ENCODE peak calls at places on chromosomes 11 and 22, in five cellular contexts. L is mammary epithelial cell, K is iPS DF 6.9, A is WERI-Rb-1, M is PC-3. T is an unnamed sample.

GRCh38 chr11:70549386-70549785 is 151.1 kb downstream of the CTTN start:
- DNase-seq in A (no peak), L (no peak), M (no peak), K (no peak), T (no peak)

GRCh38 chr11:58060939-58061672 is 30.4 kb downstream of the OR6Q1 start:
- DNase-seq in K (no peak), L (peak), A (no peak), M (peak), T (no peak)

GRCh38 chr22:42685941-42686666 is 34.6 kb downstream of the A4GALT start:
- DNase-seq in K (no peak), L (no peak), M (no peak), A (no peak), T (no peak)

GRCh38 chr11:14336507-14337503 is 22.2 kb downstream of the RRAS2 start:
- DNase-seq in A (no peak), K (no peak), L (peak), M (peak), T (peak)

GRCh38 chr22:21622624-21623401 is 7.0 kb downstream of the YDJC start:
- DNase-seq in A (no peak), K (no peak), L (no peak), M (no peak), T (no peak)

GRCh38 chr11:334264-335033 is 13.8 kb upstream of the IFITM3 start:
- DNase-seq in A (no peak), K (no peak), L (no peak), M (no peak), T (no peak)

GRCh38 chr11:68997995-68998348 is 15.1 kb downstream of the MRGPRF start:
- DNase-seq in L (no peak), M (no peak), A (no peak), K (no peak), T (no peak)

GRCh38 chr22:29700949-29701927 is 18.6 kb upstream of the CABP7 start:
- DNase-seq in A (peak), L (no peak), K (no peak), M (peak), T (no peak)

GRCh38 chr11:59943996-59944395 is 5.8 kb downstream of the OOSP1 start:
- DNase-seq in K (no peak), L (no peak), M (peak), A (no peak), T (no peak)

DNA sequence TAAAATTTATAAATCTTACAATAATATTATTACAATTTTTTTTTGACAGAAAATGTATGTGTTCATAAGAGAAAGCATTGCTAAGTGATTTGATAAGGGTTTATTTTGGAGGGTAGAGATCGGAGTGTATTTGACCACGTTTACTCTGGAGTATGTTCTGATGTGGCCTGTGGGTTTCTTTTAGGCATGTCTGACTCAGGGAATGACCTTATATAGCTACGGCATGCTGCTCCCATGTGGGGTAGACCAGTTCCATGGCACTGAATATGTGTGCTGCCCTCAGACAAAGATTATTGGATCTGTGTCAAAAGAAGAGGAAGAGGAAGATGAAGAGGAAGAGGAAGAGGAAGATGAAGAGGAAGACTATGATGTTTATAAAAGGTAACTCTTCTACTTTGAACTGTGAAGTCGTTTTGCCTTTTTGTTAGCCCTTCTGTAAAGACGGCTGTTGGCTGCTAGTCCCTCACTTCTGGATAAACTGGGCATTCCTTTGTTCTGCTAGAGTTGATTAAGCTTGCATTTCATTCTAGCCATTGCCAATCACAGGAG is 38.1 kb upstream of the ST14 start:
- DNase-seq in M (no peak), A (no peak), L (peak), K (no peak), T (no peak)
- H3K27ac ChIP-seq in M (no peak), A (no peak), L (no peak), K (no peak), T (peak)

GRCh38 chr11:35393093-35393492 is 26.3 kb downstream of the SLC1A2 start:
- DNase-seq in K (no peak), L (no peak), A (no peak), M (no peak), T (no peak)
- H3K27ac ChIP-seq in K (no peak), L (no peak), A (no peak), M (no peak), T (no peak)

GRCh38 chr11:76283190-76283589 is 76.9 kb upstream of the WNT11 start:
- DNase-seq in K (no peak), L (no peak), M (no peak), A (no peak), T (no peak)

GRCh38 chr11:76282106-76282630 is 75.9 kb upstream of the WNT11 start:
- DNase-seq in K (no peak), A (no peak), L (no peak), M (no peak), T (no peak)

GRCh38 chr11:76285397-76285796 is 79.1 kb upstream of the WNT11 start:
- DNase-seq in L (no peak), K (no peak), M (no peak), A (no peak), T (no peak)

GRCh38 chr11:76282786-76283185 is 76.5 kb upstream of the WNT11 start:
- DNase-seq in L (no peak), A (no peak), M (no peak), K (no peak), T (no peak)

DNA sequence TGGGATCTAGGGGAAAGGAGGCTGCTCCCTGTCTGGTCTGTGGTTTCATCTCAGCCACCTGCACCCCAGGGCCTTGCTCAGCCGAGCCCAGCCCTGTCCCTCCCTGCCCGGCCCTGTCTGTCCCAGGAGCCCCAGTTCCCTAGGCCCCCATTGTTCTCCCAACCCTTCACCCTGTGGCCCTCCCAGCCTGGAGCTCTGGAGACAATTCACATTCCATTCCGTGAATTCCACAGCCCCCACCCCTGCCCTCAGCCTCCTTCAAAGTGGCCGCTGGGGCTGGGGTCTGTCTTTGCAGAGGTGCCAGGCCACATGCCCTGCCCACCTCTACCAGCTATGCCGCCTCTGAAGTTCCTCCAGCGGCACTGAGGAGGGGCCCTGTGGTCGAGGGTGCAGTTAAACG is 77.9 kb upstream of the WNT11 start:
- DNase-seq in K (no peak), L (no peak), A (no peak), M (no peak), T (no peak)
- H3K27ac ChIP-seq in K (no peak), L (no peak), A (no peak), M (no peak), T (no peak)

DNA sequence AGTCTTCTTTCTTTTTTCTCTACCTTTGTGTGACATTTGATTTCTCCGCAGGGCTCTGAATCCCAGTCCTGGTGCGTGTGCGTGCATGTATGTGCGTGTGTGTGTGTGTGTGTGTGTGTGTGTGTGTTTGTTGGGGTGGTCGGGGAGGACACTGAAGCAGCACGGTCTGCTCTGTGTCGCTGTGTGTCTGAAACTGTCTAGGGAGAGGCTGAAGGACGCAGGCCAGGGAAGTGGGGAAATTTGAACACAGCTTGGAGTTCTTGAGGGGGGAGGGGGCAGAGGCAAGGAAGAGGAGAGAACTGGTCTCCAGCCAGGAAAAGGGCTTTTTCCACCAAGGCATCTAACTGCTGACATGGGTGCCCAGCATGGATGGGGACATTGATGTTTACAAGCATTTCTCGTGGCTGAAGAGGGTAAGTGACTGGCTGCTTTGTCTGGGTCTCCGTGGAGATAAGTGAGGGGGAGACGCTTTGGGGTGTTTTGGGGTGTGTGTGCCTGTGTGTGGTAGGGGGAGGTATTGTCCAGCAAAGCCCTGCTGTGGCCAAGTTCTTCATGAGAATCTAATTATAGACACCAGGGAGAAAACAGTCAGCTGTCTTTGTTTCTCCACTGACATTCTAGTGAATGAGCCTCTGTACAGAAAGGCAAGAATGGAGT is 63.6 kb downstream of the PPFIBP2 start:
- DNase-seq in K (no peak), L (no peak), A (no peak), M (no peak), T (no peak)
- H3K27ac ChIP-seq in K (no peak), L (no peak), A (no peak), M (no peak), T (peak)

GRCh38 chr22:37128555-37129281 is 19.2 kb upstream of the TMPRSS6 start:
- DNase-seq in A (no peak), M (no peak), K (no peak), L (no peak), T (no peak)
- H3K27ac ChIP-seq in A (no peak), M (no peak), K (no peak), L (no peak), T (no peak)

DNA sequence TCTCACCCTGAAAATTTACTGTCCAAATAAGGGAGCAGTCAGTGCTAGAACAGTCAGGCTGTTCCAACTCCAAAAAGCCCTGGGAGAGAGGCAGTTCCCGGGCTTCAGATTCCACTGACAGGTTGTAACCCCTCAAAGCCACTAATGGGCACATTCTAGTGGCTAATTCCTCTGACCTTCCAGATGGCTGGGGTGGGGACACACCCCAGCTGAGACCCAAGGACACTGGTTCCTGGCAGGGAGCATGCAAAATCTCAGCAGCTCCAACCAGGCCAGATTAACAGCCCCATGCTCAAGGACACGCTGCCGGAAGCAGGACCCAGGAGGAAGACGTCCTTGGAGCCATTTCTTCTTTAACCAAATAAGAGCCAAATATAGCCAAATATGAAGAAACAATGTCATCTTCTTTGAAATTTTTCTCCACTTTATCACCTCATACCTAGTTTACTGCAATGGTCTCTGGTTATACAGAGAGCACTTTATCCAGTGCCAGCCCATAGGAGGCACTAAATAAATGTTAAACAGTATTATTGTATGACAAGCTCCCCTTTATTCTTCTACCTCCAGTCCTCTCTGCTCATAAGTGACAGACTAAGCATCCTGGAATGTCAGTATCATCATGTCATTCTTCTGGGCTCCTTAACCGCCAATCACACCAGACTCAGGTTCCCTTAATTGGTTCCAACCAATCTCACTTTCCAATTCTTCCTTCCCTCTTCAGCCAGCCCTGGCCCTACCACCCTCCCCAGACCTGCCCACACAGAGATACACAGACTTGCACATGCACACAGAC is 92.9 kb downstream of the RPL27A start:
- DNase-seq in K (no peak), M (peak), L (no peak), A (peak), T (no peak)
- H3K27ac ChIP-seq in K (no peak), M (no peak), L (peak), A (peak), T (peak)

DNA sequence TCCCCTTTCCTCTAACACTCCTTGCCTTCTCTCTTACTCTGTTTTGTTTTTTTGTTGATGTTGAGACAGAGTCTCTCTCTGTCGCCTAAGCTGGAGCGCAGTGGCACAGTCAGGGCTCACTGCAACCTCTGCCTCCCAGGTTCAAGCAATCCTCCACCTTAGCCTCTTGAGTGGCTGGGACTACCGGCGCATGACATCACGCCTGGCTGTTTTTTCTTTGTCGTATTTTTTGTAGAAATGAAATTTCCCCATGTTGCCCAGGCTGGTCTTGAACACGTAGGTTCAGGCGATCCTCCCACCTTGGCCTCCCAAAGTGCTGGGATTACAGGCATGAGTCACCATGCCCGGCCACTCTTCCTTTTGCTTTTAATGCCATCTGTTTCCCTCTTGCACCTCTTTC is 72.3 kb downstream of the FBXO7 start:
- DNase-seq in A (no peak), L (no peak), K (no peak), M (no peak), T (no peak)
- H3K27ac ChIP-seq in A (no peak), L (no peak), K (no peak), M (no peak), T (no peak)

DNA sequence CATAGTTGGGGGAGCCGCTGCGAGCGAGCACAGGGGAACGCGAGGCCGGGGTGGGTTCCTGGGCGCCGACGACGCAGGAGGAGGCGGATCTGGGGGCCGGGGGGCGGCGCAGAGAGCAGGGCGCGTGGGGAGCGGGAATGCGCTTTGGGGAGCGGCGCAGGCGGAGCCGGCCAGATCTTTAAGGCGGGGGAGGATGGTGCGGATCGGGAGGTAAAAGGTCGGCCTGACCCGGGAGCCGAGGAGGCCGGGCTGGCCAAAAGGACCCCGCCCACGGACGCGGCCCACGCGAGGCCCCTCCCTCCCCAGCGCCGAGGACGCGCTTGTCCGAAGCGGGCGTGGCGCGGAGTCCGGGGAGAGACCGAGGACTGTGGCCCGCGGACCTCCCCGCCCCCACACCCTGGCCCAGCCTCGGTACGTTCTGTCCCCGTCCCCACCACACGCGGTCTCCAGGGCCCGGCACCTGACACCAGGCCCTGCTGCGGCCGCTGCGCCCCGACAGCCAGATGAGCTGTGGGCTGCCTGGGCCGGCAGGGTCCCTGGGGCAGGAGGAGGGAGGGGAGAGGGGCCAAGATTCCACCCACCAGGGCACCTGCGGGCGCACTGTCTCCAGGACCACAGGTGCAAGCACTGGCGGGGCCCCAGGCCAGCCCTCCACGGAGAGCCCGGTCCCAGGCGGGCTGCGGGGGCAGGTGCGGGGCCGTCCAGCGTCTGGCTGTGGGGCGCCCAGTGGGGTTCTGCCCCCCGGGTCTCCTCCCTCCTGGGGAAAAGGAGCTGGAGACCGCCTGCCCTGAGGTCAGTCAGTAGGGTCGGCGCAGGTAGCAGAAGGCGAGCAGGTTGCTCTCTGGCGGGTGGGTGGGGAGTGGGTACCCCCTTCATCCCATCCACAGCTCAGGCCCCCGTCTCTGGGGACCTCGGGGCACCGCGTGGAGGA is 10.9 kb downstream of the PIM3 start:
- DNase-seq in L (no peak), M (peak), K (no peak), A (no peak), T (no peak)
- H3K27ac ChIP-seq in L (peak), M (peak), K (no peak), A (no peak), T (no peak)

GRCh38 chr11:123233978-123234340 is 38.9 kb upstream of the CLMP start:
- DNase-seq in M (no peak), K (no peak), A (no peak), L (no peak), T (no peak)
- H3K27ac ChIP-seq in M (no peak), K (no peak), A (no peak), L (no peak), T (no peak)